ENCODE peak calls at places on chromosomes 5 and 9, in four cellular contexts. W is GM06990, I is NCI-H1694, X is fibroblast of gingiva. K is an unnamed sample.

GRCh38 chr9:127204771-127205470 is 59.7 kb upstream of the GARNL3 start:
- DNase-seq in W (no peak), I (peak; percentile 71), X (peak; percentile 56), K (no peak)

GRCh38 chr5:130222638-130223037 is 318.4 kb downstream of the CHSY3 start:
- DNase-seq in W (no peak), X (peak; percentile 38), I (no peak), K (no peak)

GRCh38 chr5:159768243-159768642 is 148.0 kb upstream of the ADRA1B start:
- DNase-seq in X (no peak), W (no peak), I (no peak), K (no peak)

GRCh38 chr5:119360905-119361605 is 5.2 kb downstream of the TNFAIP8 start:
- DNase-seq in I (no peak), X (peak; percentile 52), W (no peak), K (no peak)

GRCh38 chr5:144028058-144028457 is 142.4 kb downstream of the YIPF5 start:
- DNase-seq in X (peak; percentile 84), W (no peak), I (peak; percentile 26), K (no peak)

GRCh38 chr9:136545065-136545965 is 533 bp downstream of the NOTCH1 start:
- DNase-seq in W (peak; percentile 75), I (no peak), X (peak; percentile 5), K (peak; percentile 72)

GRCh38 chr5:142816577-142816976 is 46.4 kb downstream of the ARHGAP26 start:
- DNase-seq in W (no peak), I (peak; percentile 8), X (peak; percentile 44), K (no peak)

GRCh38 chr5:39274388-39275085 is 55.2 kb upstream of the FYB1 start:
- DNase-seq in W (peak; percentile 18), I (no peak), X (no peak), K (peak; percentile 59)

GRCh38 chr9:124337562-124337961 is 77.7 kb downstream of the PSMB7 start:
- DNase-seq in W (no peak), I (no peak), X (no peak), K (no peak)

GRCh38 chr9:127767909-127768331 is 10.5 kb downstream of the SH2D3C start:
- DNase-seq in W (no peak), I (no peak), X (no peak), K (no peak)

GRCh38 chr5:158957196-158957595 is 142.5 kb downstream of the EBF1 start:
- DNase-seq in I (no peak), W (no peak), X (no peak), K (peak; percentile 42)

GRCh38 chr5:139964266-139964993 is 78.7 kb downstream of the NRG2 start:
- DNase-seq in I (no peak), X (no peak), W (no peak), K (peak; percentile 80)

GRCh38 chr9:75186767-75187380 is 98.6 kb downstream of the OSTF1 start:
- DNase-seq in W (no peak), I (no peak), X (no peak), K (peak; percentile 17)

GRCh38 chr9:114224247-114224610 is 68.9 kb downstream of the COL27A1 start:
- DNase-seq in I (no peak), W (no peak), X (peak; percentile 11), K (no peak)

GRCh38 chr5:133050500-133050899 is 1.3 kb upstream of the HSPA4 start:
- DNase-seq in X (no peak), W (no peak), I (no peak), K (peak; percentile 38)

GRCh38 chr9:88084816-88085215 is 53.5 kb downstream of the SPATA31C2 start:
- DNase-seq in X (no peak), I (no peak), W (no peak), K (no peak)

GRCh38 chr9:137454506-137455360 is 4.4 kb downstream of the NSMF start:
- DNase-seq in I (no peak), W (peak; percentile 33), X (no peak), K (no peak)

GRCh38 chr5:80837679-80838078 is 122.5 kb upstream of the RASGRF2 start:
- DNase-seq in I (no peak), X (no peak), W (peak; percentile 32), K (peak; percentile 85)

GRCh38 chr9:85971731-85972130 is 30.8 kb downstream of the NAA35 start:
- DNase-seq in X (peak; percentile 4), W (no peak), I (no peak), K (no peak)

GRCh38 chr9:124831642-124832364 is 21.5 kb upstream of the WDR38 start:
- DNase-seq in X (no peak), I (no peak), W (no peak), K (no peak)

GRCh38 chr9:114299286-114300152 is 23.4 kb upstream of the ORM1 start:
- DNase-seq in X (no peak), W (no peak), I (no peak), K (no peak)

GRCh38 chr5:150138551-150139265 is 16.9 kb downstream of the PDGFRB start:
- DNase-seq in I (no peak), X (peak; percentile 78), W (no peak), K (no peak)

GRCh38 chr9:98856982-98857381 is 49.5 kb downstream of the GALNT12 start:
- DNase-seq in I (no peak), W (no peak), X (peak; percentile 28), K (no peak)

K was measured in GM12865.